ENCODE peak calls at places on chromosomes 2 and 18, in eight cellular contexts. One of them, this sample, is unnamed.

GRCh38 chr2:758073-758820 is 81.0 kb upstream of the TMEM18 start:
- DNase-seq in activated CD8-positive, alpha-beta T cell treated with anti-CD3 and anti-CD28 coated beads for 36 hours: no peak
- DNase-seq in HCEC 1CT: no peak
- DNase-seq in T-helper 2 cell: no peak
- DNase-seq in stimulated activated CD4-positive, alpha-beta T cell treated with anti-CD3 and anti-CD28 coated beads, TNF-alpha, amount 100 ng/mL, for 1 hour: no peak
- DNase-seq in spleen: no peak
- DNase-seq in iris pigment epithelial cell: no peak
- DNase-seq in lung microvascular endothelial cell: no peak
- DNase-seq in this sample: no peak

GRCh38 chr2:174025271-174026121 is 60.3 kb upstream of the SP3 start:
- DNase-seq in activated CD8-positive, alpha-beta T cell treated with anti-CD3 and anti-CD28 coated beads for 36 hours: no peak
- DNase-seq in HCEC 1CT: peak; percentile 49
- DNase-seq in T-helper 2 cell: no peak
- DNase-seq in stimulated activated CD4-positive, alpha-beta T cell treated with anti-CD3 and anti-CD28 coated beads, TNF-alpha, amount 100 ng/mL, for 1 hour: no peak
- DNase-seq in spleen: no peak
- DNase-seq in iris pigment epithelial cell: peak; percentile 87
- DNase-seq in lung microvascular endothelial cell: no peak
- DNase-seq in this sample: no peak

GRCh38 chr2:118120001-118120400 is 31.7 kb downstream of the INSIG2 start:
- DNase-seq in activated CD8-positive, alpha-beta T cell treated with anti-CD3 and anti-CD28 coated beads for 36 hours: no peak
- DNase-seq in HCEC 1CT: no peak
- DNase-seq in T-helper 2 cell: no peak
- DNase-seq in stimulated activated CD4-positive, alpha-beta T cell treated with anti-CD3 and anti-CD28 coated beads, TNF-alpha, amount 100 ng/mL, for 1 hour: no peak
- DNase-seq in spleen: no peak
- DNase-seq in iris pigment epithelial cell: no peak
- DNase-seq in lung microvascular endothelial cell: no peak
- DNase-seq in this sample: no peak

GRCh38 chr2:238729261-238729935 is 118.5 kb upstream of the TWIST2 start:
- DNase-seq in activated CD8-positive, alpha-beta T cell treated with anti-CD3 and anti-CD28 coated beads for 36 hours: no peak
- DNase-seq in HCEC 1CT: no peak
- DNase-seq in T-helper 2 cell: no peak
- DNase-seq in stimulated activated CD4-positive, alpha-beta T cell treated with anti-CD3 and anti-CD28 coated beads, TNF-alpha, amount 100 ng/mL, for 1 hour: no peak
- DNase-seq in spleen: no peak
- DNase-seq in iris pigment epithelial cell: no peak
- DNase-seq in lung microvascular endothelial cell: no peak
- DNase-seq in this sample: no peak

GRCh38 chr2:212414699-212415309 is 123.8 kb downstream of the ERBB4 start:
- DNase-seq in activated CD8-positive, alpha-beta T cell treated with anti-CD3 and anti-CD28 coated beads for 36 hours: no peak
- DNase-seq in HCEC 1CT: no peak
- DNase-seq in T-helper 2 cell: no peak
- DNase-seq in stimulated activated CD4-positive, alpha-beta T cell treated with anti-CD3 and anti-CD28 coated beads, TNF-alpha, amount 100 ng/mL, for 1 hour: no peak
- DNase-seq in spleen: no peak
- DNase-seq in iris pigment epithelial cell: no peak
- DNase-seq in lung microvascular endothelial cell: no peak
- DNase-seq in this sample: no peak

GRCh38 chr18:21183670-21184069 is 58.4 kb upstream of the GREB1L start:
- DNase-seq in activated CD8-positive, alpha-beta T cell treated with anti-CD3 and anti-CD28 coated beads for 36 hours: no peak
- DNase-seq in HCEC 1CT: peak; percentile 20
- DNase-seq in T-helper 2 cell: no peak
- DNase-seq in stimulated activated CD4-positive, alpha-beta T cell treated with anti-CD3 and anti-CD28 coated beads, TNF-alpha, amount 100 ng/mL, for 1 hour: no peak
- DNase-seq in spleen: no peak
- DNase-seq in iris pigment epithelial cell: no peak
- DNase-seq in lung microvascular endothelial cell: no peak
- DNase-seq in this sample: no peak

GRCh38 chr2:219542931-219543595 is 546 bp downstream of the CHPF start:
- DNase-seq in activated CD8-positive, alpha-beta T cell treated with anti-CD3 and anti-CD28 coated beads for 36 hours: peak; percentile 22
- DNase-seq in HCEC 1CT: peak; percentile 48
- DNase-seq in T-helper 2 cell: no peak
- DNase-seq in stimulated activated CD4-positive, alpha-beta T cell treated with anti-CD3 and anti-CD28 coated beads, TNF-alpha, amount 100 ng/mL, for 1 hour: no peak
- DNase-seq in spleen: no peak
- DNase-seq in iris pigment epithelial cell: peak; percentile 47
- DNase-seq in lung microvascular endothelial cell: peak; percentile 5
- DNase-seq in this sample: no peak

GRCh38 chr2:43238813-43239212 is 12.4 kb upstream of the ZFP36L2 start:
- DNase-seq in activated CD8-positive, alpha-beta T cell treated with anti-CD3 and anti-CD28 coated beads for 36 hours: no peak
- DNase-seq in HCEC 1CT: no peak
- DNase-seq in T-helper 2 cell: no peak
- DNase-seq in stimulated activated CD4-positive, alpha-beta T cell treated with anti-CD3 and anti-CD28 coated beads, TNF-alpha, amount 100 ng/mL, for 1 hour: no peak
- DNase-seq in spleen: no peak
- DNase-seq in iris pigment epithelial cell: no peak
- DNase-seq in lung microvascular endothelial cell: no peak
- DNase-seq in this sample: no peak

GRCh38 chr2:149365826-149366583 is 35.6 kb downstream of the LYPD6 start:
- DNase-seq in activated CD8-positive, alpha-beta T cell treated with anti-CD3 and anti-CD28 coated beads for 36 hours: no peak
- DNase-seq in HCEC 1CT: peak; percentile 71
- DNase-seq in T-helper 2 cell: no peak
- DNase-seq in stimulated activated CD4-positive, alpha-beta T cell treated with anti-CD3 and anti-CD28 coated beads, TNF-alpha, amount 100 ng/mL, for 1 hour: no peak
- DNase-seq in spleen: no peak
- DNase-seq in iris pigment epithelial cell: peak; percentile 31
- DNase-seq in lung microvascular endothelial cell: no peak
- DNase-seq in this sample: no peak

GRCh38 chr18:57435851-57436192 is 648 bp downstream of the ONECUT2 start:
- DNase-seq in activated CD8-positive, alpha-beta T cell treated with anti-CD3 and anti-CD28 coated beads for 36 hours: peak; percentile 9
- DNase-seq in HCEC 1CT: no peak
- DNase-seq in T-helper 2 cell: no peak
- DNase-seq in stimulated activated CD4-positive, alpha-beta T cell treated with anti-CD3 and anti-CD28 coated beads, TNF-alpha, amount 100 ng/mL, for 1 hour: no peak
- DNase-seq in spleen: no peak
- DNase-seq in iris pigment epithelial cell: no peak
- DNase-seq in lung microvascular endothelial cell: no peak
- DNase-seq in this sample: no peak

GRCh38 chr18:73959341-73959740 is 188.3 kb downstream of the FBXO15 start:
- DNase-seq in activated CD8-positive, alpha-beta T cell treated with anti-CD3 and anti-CD28 coated beads for 36 hours: no peak
- DNase-seq in HCEC 1CT: no peak
- DNase-seq in T-helper 2 cell: no peak
- DNase-seq in stimulated activated CD4-positive, alpha-beta T cell treated with anti-CD3 and anti-CD28 coated beads, TNF-alpha, amount 100 ng/mL, for 1 hour: no peak
- DNase-seq in spleen: no peak
- DNase-seq in iris pigment epithelial cell: peak; percentile 11
- DNase-seq in lung microvascular endothelial cell: no peak
- DNase-seq in this sample: no peak

GRCh38 chr2:27720004-27720551 is 51.4 kb upstream of the MRPL33 start:
- DNase-seq in activated CD8-positive, alpha-beta T cell treated with anti-CD3 and anti-CD28 coated beads for 36 hours: peak; percentile 80
- DNase-seq in HCEC 1CT: peak; percentile 96
- DNase-seq in T-helper 2 cell: peak; percentile 38
- DNase-seq in stimulated activated CD4-positive, alpha-beta T cell treated with anti-CD3 and anti-CD28 coated beads, TNF-alpha, amount 100 ng/mL, for 1 hour: no peak
- DNase-seq in spleen: no peak
- DNase-seq in iris pigment epithelial cell: peak; percentile 93
- DNase-seq in lung microvascular endothelial cell: peak; percentile 93
- DNase-seq in this sample: no peak

GRCh38 chr2:187138240-187138639 is 289.3 kb upstream of the ZSWIM2 start:
- DNase-seq in activated CD8-positive, alpha-beta T cell treated with anti-CD3 and anti-CD28 coated beads for 36 hours: no peak
- DNase-seq in HCEC 1CT: peak; percentile 58
- DNase-seq in T-helper 2 cell: no peak
- DNase-seq in stimulated activated CD4-positive, alpha-beta T cell treated with anti-CD3 and anti-CD28 coated beads, TNF-alpha, amount 100 ng/mL, for 1 hour: no peak
- DNase-seq in spleen: no peak
- DNase-seq in iris pigment epithelial cell: peak; percentile 33
- DNase-seq in lung microvascular endothelial cell: peak; percentile 75
- DNase-seq in this sample: no peak

GRCh38 chr2:7023542-7023941 is 106.3 kb downstream of the RNF144A start:
- DNase-seq in activated CD8-positive, alpha-beta T cell treated with anti-CD3 and anti-CD28 coated beads for 36 hours: no peak
- DNase-seq in HCEC 1CT: no peak
- DNase-seq in T-helper 2 cell: no peak
- DNase-seq in stimulated activated CD4-positive, alpha-beta T cell treated with anti-CD3 and anti-CD28 coated beads, TNF-alpha, amount 100 ng/mL, for 1 hour: no peak
- DNase-seq in spleen: no peak
- DNase-seq in iris pigment epithelial cell: peak; percentile 95
- DNase-seq in lung microvascular endothelial cell: no peak
- DNase-seq in this sample: no peak

GRCh38 chr2:211132586-211132985 is 576.2 kb downstream of the CPS1 start:
- DNase-seq in activated CD8-positive, alpha-beta T cell treated with anti-CD3 and anti-CD28 coated beads for 36 hours: no peak
- DNase-seq in HCEC 1CT: peak; percentile 6
- DNase-seq in T-helper 2 cell: no peak
- DNase-seq in stimulated activated CD4-positive, alpha-beta T cell treated with anti-CD3 and anti-CD28 coated beads, TNF-alpha, amount 100 ng/mL, for 1 hour: no peak
- DNase-seq in spleen: no peak
- DNase-seq in iris pigment epithelial cell: peak; percentile 83
- DNase-seq in lung microvascular endothelial cell: no peak
- DNase-seq in this sample: no peak

GRCh38 chr2:9201185-9201891 is 5.3 kb upstream of the ASAP2 start:
- DNase-seq in activated CD8-positive, alpha-beta T cell treated with anti-CD3 and anti-CD28 coated beads for 36 hours: no peak
- DNase-seq in HCEC 1CT: peak; percentile 75
- DNase-seq in T-helper 2 cell: no peak
- DNase-seq in stimulated activated CD4-positive, alpha-beta T cell treated with anti-CD3 and anti-CD28 coated beads, TNF-alpha, amount 100 ng/mL, for 1 hour: no peak
- DNase-seq in spleen: no peak
- DNase-seq in iris pigment epithelial cell: peak; percentile 86
- DNase-seq in lung microvascular endothelial cell: peak; percentile 75
- DNase-seq in this sample: no peak

GRCh38 chr18:6406075-6406909 is 8.4 kb downstream of the L3MBTL4 start:
- DNase-seq in activated CD8-positive, alpha-beta T cell treated with anti-CD3 and anti-CD28 coated beads for 36 hours: no peak
- DNase-seq in HCEC 1CT: no peak
- DNase-seq in T-helper 2 cell: no peak
- DNase-seq in stimulated activated CD4-positive, alpha-beta T cell treated with anti-CD3 and anti-CD28 coated beads, TNF-alpha, amount 100 ng/mL, for 1 hour: no peak
- DNase-seq in spleen: no peak
- DNase-seq in iris pigment epithelial cell: peak; percentile 71
- DNase-seq in lung microvascular endothelial cell: no peak
- DNase-seq in this sample: no peak

GRCh38 chr2:119823734-119824334 is 64.1 kb downstream of the PTPN4 start:
- DNase-seq in activated CD8-positive, alpha-beta T cell treated with anti-CD3 and anti-CD28 coated beads for 36 hours: peak; percentile 56
- DNase-seq in HCEC 1CT: peak; percentile 52
- DNase-seq in T-helper 2 cell: peak; percentile 53
- DNase-seq in stimulated activated CD4-positive, alpha-beta T cell treated with anti-CD3 and anti-CD28 coated beads, TNF-alpha, amount 100 ng/mL, for 1 hour: no peak
- DNase-seq in spleen: no peak
- DNase-seq in iris pigment epithelial cell: peak; percentile 61
- DNase-seq in lung microvascular endothelial cell: peak; percentile 75
- DNase-seq in this sample: no peak

GRCh38 chr2:39738941-39739340 is 40.1 kb downstream of the THUMPD2 start:
- DNase-seq in activated CD8-positive, alpha-beta T cell treated with anti-CD3 and anti-CD28 coated beads for 36 hours: no peak
- DNase-seq in HCEC 1CT: no peak
- DNase-seq in T-helper 2 cell: no peak
- DNase-seq in stimulated activated CD4-positive, alpha-beta T cell treated with anti-CD3 and anti-CD28 coated beads, TNF-alpha, amount 100 ng/mL, for 1 hour: no peak
- DNase-seq in spleen: no peak
- DNase-seq in iris pigment epithelial cell: peak; percentile 67
- DNase-seq in lung microvascular endothelial cell: peak; percentile 8
- DNase-seq in this sample: no peak

GRCh38 chr2:132617989-132618388 is 52.0 kb downstream of the LYPD1 start:
- DNase-seq in activated CD8-positive, alpha-beta T cell treated with anti-CD3 and anti-CD28 coated beads for 36 hours: no peak
- DNase-seq in HCEC 1CT: no peak
- DNase-seq in T-helper 2 cell: no peak
- DNase-seq in stimulated activated CD4-positive, alpha-beta T cell treated with anti-CD3 and anti-CD28 coated beads, TNF-alpha, amount 100 ng/mL, for 1 hour: no peak
- DNase-seq in spleen: no peak
- DNase-seq in iris pigment epithelial cell: no peak
- DNase-seq in lung microvascular endothelial cell: no peak
- DNase-seq in this sample: no peak

GRCh38 chr18:26450989-26451682 is 97.2 kb downstream of the KCTD1 start:
- DNase-seq in activated CD8-positive, alpha-beta T cell treated with anti-CD3 and anti-CD28 coated beads for 36 hours: no peak
- DNase-seq in HCEC 1CT: no peak
- DNase-seq in T-helper 2 cell: no peak
- DNase-seq in stimulated activated CD4-positive, alpha-beta T cell treated with anti-CD3 and anti-CD28 coated beads, TNF-alpha, amount 100 ng/mL, for 1 hour: no peak
- DNase-seq in spleen: no peak
- DNase-seq in iris pigment epithelial cell: no peak
- DNase-seq in lung microvascular endothelial cell: no peak
- DNase-seq in this sample: no peak

GRCh38 chr18:67266246-67266570 is 250.3 kb downstream of the DSEL start:
- DNase-seq in activated CD8-positive, alpha-beta T cell treated with anti-CD3 and anti-CD28 coated beads for 36 hours: no peak
- DNase-seq in HCEC 1CT: no peak
- DNase-seq in T-helper 2 cell: no peak
- DNase-seq in stimulated activated CD4-positive, alpha-beta T cell treated with anti-CD3 and anti-CD28 coated beads, TNF-alpha, amount 100 ng/mL, for 1 hour: no peak
- DNase-seq in spleen: no peak
- DNase-seq in iris pigment epithelial cell: no peak
- DNase-seq in lung microvascular endothelial cell: no peak
- DNase-seq in this sample: no peak

GRCh38 chr2:166380615-166381014 is 4.9 kb upstream of the SCN9A start:
- DNase-seq in activated CD8-positive, alpha-beta T cell treated with anti-CD3 and anti-CD28 coated beads for 36 hours: no peak
- DNase-seq in HCEC 1CT: no peak
- DNase-seq in T-helper 2 cell: no peak
- DNase-seq in stimulated activated CD4-positive, alpha-beta T cell treated with anti-CD3 and anti-CD28 coated beads, TNF-alpha, amount 100 ng/mL, for 1 hour: no peak
- DNase-seq in spleen: no peak
- DNase-seq in iris pigment epithelial cell: no peak
- DNase-seq in lung microvascular endothelial cell: no peak
- DNase-seq in this sample: no peak

GRCh38 chr18:49234984-49235383 is 225.5 kb downstream of the DYM start:
- DNase-seq in activated CD8-positive, alpha-beta T cell treated with anti-CD3 and anti-CD28 coated beads for 36 hours: no peak
- DNase-seq in HCEC 1CT: no peak
- DNase-seq in T-helper 2 cell: no peak
- DNase-seq in stimulated activated CD4-positive, alpha-beta T cell treated with anti-CD3 and anti-CD28 coated beads, TNF-alpha, amount 100 ng/mL, for 1 hour: no peak
- DNase-seq in spleen: no peak
- DNase-seq in iris pigment epithelial cell: no peak
- DNase-seq in lung microvascular endothelial cell: no peak
- DNase-seq in this sample: no peak

GRCh38 chr2:9440058-9440727 is 16.7 kb downstream of the CPSF3 start:
- DNase-seq in activated CD8-positive, alpha-beta T cell treated with anti-CD3 and anti-CD28 coated beads for 36 hours: no peak
- DNase-seq in HCEC 1CT: peak; percentile 88
- DNase-seq in T-helper 2 cell: no peak
- DNase-seq in stimulated activated CD4-positive, alpha-beta T cell treated with anti-CD3 and anti-CD28 coated beads, TNF-alpha, amount 100 ng/mL, for 1 hour: no peak
- DNase-seq in spleen: no peak
- DNase-seq in iris pigment epithelial cell: peak; percentile 88
- DNase-seq in lung microvascular endothelial cell: no peak
- DNase-seq in this sample: no peak

GRCh38 chr2:72340665-72341064 is 193.0 kb upstream of the CYP26B1 start:
- DNase-seq in activated CD8-positive, alpha-beta T cell treated with anti-CD3 and anti-CD28 coated beads for 36 hours: no peak
- DNase-seq in HCEC 1CT: no peak
- DNase-seq in T-helper 2 cell: no peak
- DNase-seq in stimulated activated CD4-positive, alpha-beta T cell treated with anti-CD3 and anti-CD28 coated beads, TNF-alpha, amount 100 ng/mL, for 1 hour: no peak
- DNase-seq in spleen: no peak
- DNase-seq in iris pigment epithelial cell: no peak
- DNase-seq in lung microvascular endothelial cell: no peak
- DNase-seq in this sample: no peak

GRCh38 chr2:184938221-184938985 is 340.1 kb downstream of the ZNF804A start:
- DNase-seq in activated CD8-positive, alpha-beta T cell treated with anti-CD3 and anti-CD28 coated beads for 36 hours: no peak
- DNase-seq in HCEC 1CT: no peak
- DNase-seq in T-helper 2 cell: no peak
- DNase-seq in stimulated activated CD4-positive, alpha-beta T cell treated with anti-CD3 and anti-CD28 coated beads, TNF-alpha, amount 100 ng/mL, for 1 hour: no peak
- DNase-seq in spleen: no peak
- DNase-seq in iris pigment epithelial cell: no peak
- DNase-seq in lung microvascular endothelial cell: no peak
- DNase-seq in this sample: no peak

GRCh38 chr18:41543815-41544214 is 411.2 kb upstream of the PIK3C3 start:
- DNase-seq in activated CD8-positive, alpha-beta T cell treated with anti-CD3 and anti-CD28 coated beads for 36 hours: no peak
- DNase-seq in HCEC 1CT: no peak
- DNase-seq in T-helper 2 cell: no peak
- DNase-seq in stimulated activated CD4-positive, alpha-beta T cell treated with anti-CD3 and anti-CD28 coated beads, TNF-alpha, amount 100 ng/mL, for 1 hour: no peak
- DNase-seq in spleen: no peak
- DNase-seq in iris pigment epithelial cell: no peak
- DNase-seq in lung microvascular endothelial cell: no peak
- DNase-seq in this sample: no peak

GRCh38 chr2:136310005-136310495 is 192.1 kb upstream of the CXCR4 start:
- DNase-seq in activated CD8-positive, alpha-beta T cell treated with anti-CD3 and anti-CD28 coated beads for 36 hours: peak; percentile 37
- DNase-seq in HCEC 1CT: no peak
- DNase-seq in T-helper 2 cell: peak; percentile 67
- DNase-seq in stimulated activated CD4-positive, alpha-beta T cell treated with anti-CD3 and anti-CD28 coated beads, TNF-alpha, amount 100 ng/mL, for 1 hour: no peak
- DNase-seq in spleen: no peak
- DNase-seq in iris pigment epithelial cell: no peak
- DNase-seq in lung microvascular endothelial cell: no peak
- DNase-seq in this sample: no peak

GRCh38 chr2:71696381-71696780 is 243.0 kb downstream of the DYSF start:
- DNase-seq in activated CD8-positive, alpha-beta T cell treated with anti-CD3 and anti-CD28 coated beads for 36 hours: no peak
- DNase-seq in HCEC 1CT: no peak
- DNase-seq in T-helper 2 cell: no peak
- DNase-seq in stimulated activated CD4-positive, alpha-beta T cell treated with anti-CD3 and anti-CD28 coated beads, TNF-alpha, amount 100 ng/mL, for 1 hour: no peak
- DNase-seq in spleen: peak; percentile 47
- DNase-seq in iris pigment epithelial cell: no peak
- DNase-seq in lung microvascular endothelial cell: no peak
- DNase-seq in this sample: no peak

GRCh38 chr2:171248205-171248662 is 87.5 kb upstream of the TLK1 start:
- DNase-seq in activated CD8-positive, alpha-beta T cell treated with anti-CD3 and anti-CD28 coated beads for 36 hours: peak; percentile 39
- DNase-seq in HCEC 1CT: no peak
- DNase-seq in T-helper 2 cell: peak; percentile 90
- DNase-seq in stimulated activated CD4-positive, alpha-beta T cell treated with anti-CD3 and anti-CD28 coated beads, TNF-alpha, amount 100 ng/mL, for 1 hour: no peak
- DNase-seq in spleen: no peak
- DNase-seq in iris pigment epithelial cell: no peak
- DNase-seq in lung microvascular endothelial cell: no peak
- DNase-seq in this sample: no peak

GRCh38 chr2:124024491-124025348 is at the start of gene CNTNAP5:
- DNase-seq in activated CD8-positive, alpha-beta T cell treated with anti-CD3 and anti-CD28 coated beads for 36 hours: peak; percentile 34
- DNase-seq in HCEC 1CT: no peak
- DNase-seq in T-helper 2 cell: peak; percentile 25
- DNase-seq in stimulated activated CD4-positive, alpha-beta T cell treated with anti-CD3 and anti-CD28 coated beads, TNF-alpha, amount 100 ng/mL, for 1 hour: no peak
- DNase-seq in spleen: peak; percentile 73
- DNase-seq in iris pigment epithelial cell: peak; percentile 19
- DNase-seq in lung microvascular endothelial cell: peak; percentile 38
- DNase-seq in this sample: no peak

GRCh38 chr2:73859721-73860586 is 31.2 kb downstream of the STAMBP start:
- DNase-seq in activated CD8-positive, alpha-beta T cell treated with anti-CD3 and anti-CD28 coated beads for 36 hours: peak; percentile 68
- DNase-seq in HCEC 1CT: peak; percentile 96
- DNase-seq in T-helper 2 cell: peak; percentile 72
- DNase-seq in stimulated activated CD4-positive, alpha-beta T cell treated with anti-CD3 and anti-CD28 coated beads, TNF-alpha, amount 100 ng/mL, for 1 hour: no peak
- DNase-seq in spleen: no peak
- DNase-seq in iris pigment epithelial cell: peak; percentile 92
- DNase-seq in lung microvascular endothelial cell: peak; percentile 86
- DNase-seq in this sample: no peak

GRCh38 chr2:188956290-188956689 is 17.9 kb upstream of the COL3A1 start:
- DNase-seq in activated CD8-positive, alpha-beta T cell treated with anti-CD3 and anti-CD28 coated beads for 36 hours: no peak
- DNase-seq in HCEC 1CT: no peak
- DNase-seq in T-helper 2 cell: no peak
- DNase-seq in stimulated activated CD4-positive, alpha-beta T cell treated with anti-CD3 and anti-CD28 coated beads, TNF-alpha, amount 100 ng/mL, for 1 hour: no peak
- DNase-seq in spleen: no peak
- DNase-seq in iris pigment epithelial cell: no peak
- DNase-seq in lung microvascular endothelial cell: no peak
- DNase-seq in this sample: no peak

This sample was measured in activated naive CD4-positive, alpha-beta T cell.